ENCODE peak calls at places on chromosomes 13 and 19, in seven cellular contexts. Y, P, M, O, X, R and K are unnamed samples.

GRCh38 chr19:39342647-39343305 is 555 bp downstream of the SAMD4B start:
- DNase-seq in Y (no peak), P (peak), M (no peak), O (no peak), X (no peak), R (peak), K (no peak)

GRCh38 chr19:19027228-19027627 is 6.1 kb downstream of the SUGP2 start:
- DNase-seq in Y (no peak), P (no peak), M (no peak), O (no peak), X (no peak), R (no peak), K (no peak)

GRCh38 chr13:40230833-40231266 is 435.6 kb downstream of the FOXO1 start:
- DNase-seq in Y (no peak), P (no peak), M (no peak), O (no peak), X (no peak), R (no peak), K (no peak)

GRCh38 chr19:2476451-2477140 is 669 bp downstream of the GADD45B start:
- DNase-seq in Y (peak), P (peak), M (no peak), O (no peak), X (no peak), R (peak), K (no peak)

GRCh38 chr19:55642153-55643002 is 1.1 kb upstream of the ZNF581 start:
- DNase-seq in Y (peak), P (no peak), M (no peak), O (no peak), X (no peak), R (peak), K (no peak)

GRCh38 chr13:32456591-32456990 is 28.7 kb upstream of the N4BP2L1 start:
- DNase-seq in Y (no peak), P (no peak), M (no peak), O (no peak), X (no peak), R (no peak), K (no peak)

GRCh38 chr13:111184685-111185401 is 69.7 kb downstream of the ARHGEF7 start:
- DNase-seq in Y (no peak), P (no peak), M (no peak), O (no peak), X (peak), R (no peak), K (no peak)

GRCh38 chr13:44132710-44133109 is 240.9 kb upstream of the SERP2 start:
- DNase-seq in Y (no peak), P (no peak), M (peak), O (no peak), X (no peak), R (no peak), K (no peak)

GRCh38 chr13:89695343-89696257 is 1651.9 kb upstream of the MIR17HG start:
- DNase-seq in Y (peak), P (no peak), M (peak), O (peak), X (no peak), R (peak), K (peak)

GRCh38 chr19:16449330-16449961 is 22.3 kb downstream of the EPS15L1 start:
- DNase-seq in Y (no peak), P (no peak), M (no peak), O (no peak), X (peak), R (no peak), K (no peak)

GRCh38 chr13:80239571-80240255 is 101.2 kb downstream of the SPRY2 start:
- DNase-seq in Y (no peak), P (no peak), M (no peak), O (no peak), X (no peak), R (no peak), K (no peak)

GRCh38 chr19:6278740-6279619 is 795 bp downstream of the MLLT1 start:
- DNase-seq in Y (peak), P (no peak), M (no peak), O (no peak), X (no peak), R (no peak), K (no peak)

GRCh38 chr13:46179576-46180368 is 2.2 kb downstream of the LCP1 start:
- DNase-seq in Y (no peak), P (peak), M (no peak), O (no peak), X (no peak), R (no peak), K (no peak)

GRCh38 chr19:55166530-55167268 is at the start of gene DNAAF3:
- DNase-seq in Y (peak), P (peak), M (peak), O (peak), X (peak), R (peak), K (peak)

GRCh38 chr19:41426952-41427646 is at the start of gene B3GNT8:
- DNase-seq in Y (peak), P (peak), M (no peak), O (peak), X (no peak), R (peak), K (no peak)

GRCh38 chr19:1073956-1074511 is 7.1 kb downstream of the ARHGAP45 start:
- DNase-seq in Y (no peak), P (no peak), M (no peak), O (no peak), X (no peak), R (no peak), K (no peak)

GRCh38 chr13:80654638-80655249 is 313.8 kb upstream of the SPRY2 start:
- DNase-seq in Y (no peak), P (no peak), M (no peak), O (no peak), X (no peak), R (no peak), K (no peak)

GRCh38 chr19:4971424-4971793 is 2.5 kb downstream of the KDM4B start:
- DNase-seq in Y (peak), P (peak), M (no peak), O (peak), X (no peak), R (peak), K (no peak)

GRCh38 chr13:32804673-32805260 is 211.5 kb upstream of the KL start:
- DNase-seq in Y (no peak), P (no peak), M (no peak), O (no peak), X (no peak), R (no peak), K (no peak)

GRCh38 chr13:20174656-20175405 is 14.0 kb upstream of the GJA3 start:
- DNase-seq in Y (no peak), P (peak), M (peak), O (peak), X (peak), R (no peak), K (peak)

GRCh38 chr13:59458908-59459579 is 704.7 kb downstream of the DIAPH3 start:
- DNase-seq in Y (no peak), P (no peak), M (no peak), O (no peak), X (no peak), R (no peak), K (no peak)

GRCh38 chr13:47289578-47289977 is 392.7 kb upstream of the HTR2A start:
- DNase-seq in Y (no peak), P (no peak), M (no peak), O (peak), X (no peak), R (no peak), K (no peak)

GRCh38 chr13:68359105-68359504 is 1129.0 kb upstream of the PCDH9 start:
- DNase-seq in Y (no peak), P (no peak), M (no peak), O (no peak), X (no peak), R (no peak), K (no peak)

GRCh38 chr13:89497658-89498057 is 1826.5 kb downstream of the SLITRK5 start:
- DNase-seq in Y (no peak), P (no peak), M (no peak), O (no peak), X (no peak), R (no peak), K (no peak)

GRCh38 chr13:113805431-113806103 is 46.5 kb downstream of the TMEM255B start:
- DNase-seq in Y (no peak), P (no peak), M (no peak), O (no peak), X (no peak), R (no peak), K (no peak)

GRCh38 chr13:34469212-34469983 is 472.7 kb upstream of the NBEA start:
- DNase-seq in Y (no peak), P (no peak), M (no peak), O (no peak), X (no peak), R (peak), K (no peak)

GRCh38 chr13:73849292-73849691 is 284.9 kb downstream of the KLF12 start:
- DNase-seq in Y (no peak), P (no peak), M (peak), O (peak), X (no peak), R (no peak), K (no peak)

GRCh38 chr13:32075150-32075851 is 43.7 kb downstream of the FRY start:
- DNase-seq in Y (no peak), P (no peak), M (no peak), O (peak), X (no peak), R (no peak), K (no peak)

GRCh38 chr19:46299004-46299509 is 2.2 kb downstream of the HIF3A start:
- DNase-seq in Y (no peak), P (no peak), M (peak), O (peak), X (no peak), R (peak), K (no peak)

GRCh38 chr13:76338003-76338402 is 548.2 kb downstream of the KCTD12 start:
- DNase-seq in Y (no peak), P (no peak), M (no peak), O (no peak), X (no peak), R (no peak), K (no peak)

GRCh38 chr19:15419413-15420025 is 731 bp upstream of the AKAP8L start:
- DNase-seq in Y (no peak), P (no peak), M (no peak), O (no peak), X (no peak), R (no peak), K (no peak)

GRCh38 chr19:4911786-4912672 is 2.7 kb downstream of the UHRF1 start:
- DNase-seq in Y (peak), P (peak), M (peak), O (peak), X (no peak), R (peak), K (peak)

GRCh38 chr13:29926077-29926476 is 75.7 kb upstream of the UBL3 start:
- DNase-seq in Y (no peak), P (no peak), M (no peak), O (no peak), X (no peak), R (no peak), K (no peak)

GRCh38 chr13:26978081-26978860 is 193.3 kb downstream of the USP12 start:
- DNase-seq in Y (no peak), P (no peak), M (no peak), O (no peak), X (no peak), R (no peak), K (no peak)

GRCh38 chr13:36986462-36987240 is 12.5 kb downstream of the ALG5 start:
- DNase-seq in Y (no peak), P (no peak), M (no peak), O (no peak), X (no peak), R (no peak), K (no peak)

GRCh38 chr13:26168276-26168814 is 53.8 kb downstream of the RNF6 start:
- DNase-seq in Y (no peak), P (no peak), M (no peak), O (no peak), X (no peak), R (no peak), K (peak)

GRCh38 chr13:23378009-23378632 is 55.4 kb downstream of the SACS start:
- DNase-seq in Y (no peak), P (no peak), M (no peak), O (no peak), X (peak), R (no peak), K (no peak)

GRCh38 chr19:29665826-29666633 is 769 bp downstream of the PLEKHF1 start:
- DNase-seq in Y (peak), P (no peak), M (no peak), O (no peak), X (no peak), R (peak), K (no peak)

GRCh38 chr19:29664753-29665214 is 477 bp upstream of the PLEKHF1 start:
- DNase-seq in Y (no peak), P (no peak), M (no peak), O (no peak), X (no peak), R (no peak), K (no peak)

GRCh38 chr19:29666634-29667389 is 1.6 kb downstream of the PLEKHF1 start:
- DNase-seq in Y (peak), P (no peak), M (no peak), O (peak), X (no peak), R (no peak), K (no peak)

GRCh38 chr19:29663861-29664752 is 1.2 kb upstream of the PLEKHF1 start:
- DNase-seq in Y (no peak), P (no peak), M (no peak), O (no peak), X (no peak), R (no peak), K (no peak)

DNA sequence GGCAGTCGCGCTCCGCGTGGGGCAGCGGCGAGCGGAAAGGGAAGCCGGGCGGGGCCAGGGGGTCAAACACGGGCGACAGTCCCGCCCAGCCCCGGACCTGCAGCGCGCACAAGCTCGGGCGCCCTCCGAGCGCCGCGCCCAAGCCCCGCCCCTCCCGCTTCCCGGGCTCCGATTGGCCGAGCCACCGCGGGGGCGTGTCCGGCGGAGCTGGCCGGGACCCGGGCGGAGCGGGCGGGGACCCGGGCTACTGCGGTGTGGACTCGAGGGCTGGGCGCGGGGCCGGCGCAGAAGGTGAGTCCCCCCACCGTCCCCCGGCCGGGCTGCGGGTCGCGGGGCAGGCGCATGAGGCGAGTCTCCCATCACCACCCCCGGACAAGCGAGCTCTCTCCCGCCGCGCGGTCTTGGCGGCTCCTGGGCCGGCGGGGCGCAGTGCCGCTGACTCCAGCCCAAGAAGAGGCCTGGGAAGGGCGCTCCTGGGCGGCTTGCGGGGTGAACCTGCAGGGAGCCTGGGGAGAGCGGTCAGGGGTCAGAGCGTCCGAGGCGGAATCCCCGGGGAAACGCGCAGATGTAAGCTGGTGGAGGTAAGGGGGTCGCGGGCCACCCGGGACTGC is at the start of gene PLEKHF1:
- DNase-seq in Y (peak), P (peak), M (peak), O (peak), X (no peak), R (peak), K (no peak)
- TF ChIP-seq POLR2AphosphoS5 in Y (no peak), P (no peak), M (peak), O (no peak), X (no peak), R (no peak), K (peak)

GRCh38 chr19:17952041-17952976 is 14.6 kb upstream of the KCNN1 start:
- DNase-seq in Y (peak), P (peak), M (no peak), O (no peak), X (no peak), R (peak), K (no peak)
- H3K4me3 ChIP-seq in Y (peak), P (peak), M (no peak), O (no peak), X (peak), R (peak), K (peak)

DNA sequence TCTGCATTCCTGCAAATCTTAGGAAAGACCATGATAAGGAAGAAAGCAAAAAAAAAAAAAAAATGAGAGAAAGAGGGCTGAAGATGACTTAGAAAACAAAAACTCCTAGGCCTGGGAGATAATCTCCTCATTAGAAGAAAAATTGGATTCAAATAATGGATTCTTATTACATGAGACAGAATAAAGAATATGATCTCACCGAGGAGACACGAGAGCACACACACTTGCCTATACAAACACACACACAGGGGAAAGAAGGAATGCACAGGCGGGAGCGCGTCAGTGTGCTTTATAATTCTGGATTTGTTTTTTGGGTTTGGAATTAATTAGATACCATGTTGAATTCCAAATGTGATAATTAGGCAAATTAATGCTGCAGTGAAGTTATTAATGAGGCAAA is 36.0 kb upstream of the PCDH8 start:
- DNase-seq in Y (no peak), P (no peak), M (no peak), O (no peak), X (no peak), R (no peak), K (no peak)
- TF ChIP-seq SIN3A in Y (no peak), P (no peak), M (no peak), O (no peak), X (no peak), R (no peak), K (no peak)

GRCh38 chr13:57123660-57124059 is 17.1 kb upstream of the PRR20A start:
- DNase-seq in Y (no peak), P (no peak), M (no peak), O (no peak), X (no peak), R (no peak), K (no peak)
- TF ChIP-seq POLR2AphosphoS5 in Y (no peak), P (no peak), M (no peak), O (no peak), X (no peak), R (no peak), K (no peak)

DNA sequence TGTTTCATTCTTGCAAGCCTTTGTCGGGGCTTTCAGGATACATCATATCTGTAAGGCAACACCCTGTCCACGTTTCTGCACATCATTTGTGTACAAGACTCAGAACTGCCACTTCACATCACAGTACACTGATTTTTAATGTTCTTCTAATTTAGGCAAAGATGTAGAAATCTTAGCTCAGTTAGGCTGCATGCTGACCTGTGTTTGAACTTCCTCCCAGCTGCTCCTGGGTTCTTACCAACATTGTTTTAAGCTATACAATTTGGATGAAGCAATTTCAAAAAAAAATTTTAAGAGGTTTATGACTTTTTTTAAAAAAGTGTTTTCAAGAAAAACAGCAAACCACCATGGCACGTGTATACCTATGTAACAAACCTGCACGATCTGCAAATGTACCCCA is 1047.9 kb upstream of the SLC10A2 start:
- DNase-seq in Y (no peak), P (no peak), M (no peak), O (no peak), X (no peak), R (no peak), K (no peak)
- H3K4me3 ChIP-seq in Y (no peak), P (no peak), M (no peak), O (no peak), X (no peak), R (no peak), K (no peak)